ENCODE peak calls at places on chromosomes 3 and 15, in ten cellular contexts. One of them, this sample, is unnamed.

GRCh38 chr3:114644372-114644771 is 350.5 kb downstream of the TIGIT start:
- DNase-seq in nephron progenitor cell: no peak
- DNase-seq in heart right ventricle: no peak
- DNase-seq in cardiac fibroblast: no peak
- DNase-seq in foreskin fibroblast: no peak
- DNase-seq in esophagus squamous epithelium: no peak
- DNase-seq in prostate gland: no peak
- DNase-seq in OCI-LY7: no peak
- DNase-seq in stomach: no peak
- DNase-seq in cardiac muscle cell: no peak
- DNase-seq in this sample: no peak

GRCh38 chr3:171813897-171814460 is 3.7 kb upstream of the PLD1 start:
- DNase-seq in prostate gland: no peak
- DNase-seq in nephron progenitor cell: no peak
- DNase-seq in heart right ventricle: no peak
- DNase-seq in cardiac fibroblast: peak
- DNase-seq in cardiac muscle cell: no peak
- DNase-seq in foreskin fibroblast: no peak
- DNase-seq in OCI-LY7: peak
- DNase-seq in stomach: no peak
- DNase-seq in esophagus squamous epithelium: no peak
- DNase-seq in this sample: no peak

GRCh38 chr3:39137991-39138803 is 15.2 kb downstream of the CSRNP1 start:
- DNase-seq in cardiac muscle cell: no peak
- DNase-seq in esophagus squamous epithelium: no peak
- DNase-seq in foreskin fibroblast: no peak
- DNase-seq in prostate gland: no peak
- DNase-seq in heart right ventricle: no peak
- DNase-seq in stomach: no peak
- DNase-seq in cardiac fibroblast: no peak
- DNase-seq in nephron progenitor cell: no peak
- DNase-seq in OCI-LY7: no peak
- DNase-seq in this sample: no peak

GRCh38 chr15:52660192-52660591 is 19.0 kb downstream of the ATOSA start:
- DNase-seq in esophagus squamous epithelium: no peak
- DNase-seq in OCI-LY7: no peak
- DNase-seq in heart right ventricle: no peak
- DNase-seq in foreskin fibroblast: no peak
- DNase-seq in nephron progenitor cell: no peak
- DNase-seq in cardiac muscle cell: no peak
- DNase-seq in prostate gland: no peak
- DNase-seq in stomach: no peak
- DNase-seq in cardiac fibroblast: no peak
- DNase-seq in this sample: no peak

GRCh38 chr3:53822331-53822741 is 23.9 kb downstream of the CHDH start:
- DNase-seq in heart right ventricle: no peak
- DNase-seq in OCI-LY7: no peak
- DNase-seq in cardiac fibroblast: no peak
- DNase-seq in esophagus squamous epithelium: no peak
- DNase-seq in prostate gland: no peak
- DNase-seq in stomach: peak
- DNase-seq in foreskin fibroblast: no peak
- DNase-seq in cardiac muscle cell: no peak
- DNase-seq in nephron progenitor cell: no peak
- DNase-seq in this sample: no peak

GRCh38 chr3:136414476-136414875 is 164.3 kb downstream of the PCCB start:
- DNase-seq in heart right ventricle: no peak
- DNase-seq in cardiac fibroblast: peak
- DNase-seq in OCI-LY7: no peak
- DNase-seq in stomach: no peak
- DNase-seq in nephron progenitor cell: no peak
- DNase-seq in foreskin fibroblast: no peak
- DNase-seq in esophagus squamous epithelium: no peak
- DNase-seq in prostate gland: no peak
- DNase-seq in cardiac muscle cell: no peak
- DNase-seq in this sample: no peak

GRCh38 chr3:59189561-59190338 is 139.9 kb upstream of the CFAP20DC start:
- DNase-seq in nephron progenitor cell: no peak
- DNase-seq in prostate gland: no peak
- DNase-seq in esophagus squamous epithelium: no peak
- DNase-seq in stomach: no peak
- DNase-seq in cardiac muscle cell: no peak
- DNase-seq in foreskin fibroblast: no peak
- DNase-seq in OCI-LY7: no peak
- DNase-seq in cardiac fibroblast: no peak
- DNase-seq in heart right ventricle: no peak
- DNase-seq in this sample: no peak

GRCh38 chr15:71121442-71121841 is 6.2 kb downstream of the THSD4 start:
- DNase-seq in esophagus squamous epithelium: no peak
- DNase-seq in cardiac fibroblast: no peak
- DNase-seq in nephron progenitor cell: no peak
- DNase-seq in prostate gland: no peak
- DNase-seq in stomach: no peak
- DNase-seq in foreskin fibroblast: no peak
- DNase-seq in cardiac muscle cell: no peak
- DNase-seq in OCI-LY7: no peak
- DNase-seq in heart right ventricle: no peak
- DNase-seq in this sample: no peak

GRCh38 chr3:112020653-112021052 is 13.9 kb upstream of the TMPRSS7 start:
- DNase-seq in prostate gland: no peak
- DNase-seq in esophagus squamous epithelium: no peak
- DNase-seq in OCI-LY7: no peak
- DNase-seq in cardiac fibroblast: no peak
- DNase-seq in cardiac muscle cell: no peak
- DNase-seq in foreskin fibroblast: no peak
- DNase-seq in heart right ventricle: no peak
- DNase-seq in nephron progenitor cell: no peak
- DNase-seq in stomach: no peak
- DNase-seq in this sample: no peak

DNA sequence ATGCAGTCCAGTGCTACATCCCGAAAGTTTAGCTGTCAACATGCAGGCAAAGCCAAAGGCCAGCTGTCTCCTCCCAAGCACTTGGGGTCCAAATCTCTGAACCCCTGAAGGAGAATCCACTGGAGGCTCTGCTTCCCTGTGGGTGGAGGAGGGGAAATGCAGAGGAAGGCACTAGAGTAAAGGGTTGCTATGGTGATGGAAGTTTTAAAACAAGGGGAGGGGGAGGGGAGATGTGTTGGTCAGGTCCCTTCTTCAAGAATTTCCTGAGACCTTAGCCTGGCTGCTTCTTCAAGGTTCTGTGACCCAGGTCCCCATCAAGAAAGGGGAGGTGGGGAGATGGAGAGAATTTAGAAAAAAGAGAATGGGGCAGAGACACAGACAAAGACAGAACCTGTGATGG is 2.3 kb downstream of the CAMKV start:
- DNase-seq in stomach: no peak
- DNase-seq in nephron progenitor cell: no peak
- DNase-seq in esophagus squamous epithelium: no peak
- DNase-seq in heart right ventricle: no peak
- DNase-seq in foreskin fibroblast: no peak
- DNase-seq in prostate gland: no peak
- DNase-seq in cardiac fibroblast: no peak
- DNase-seq in cardiac muscle cell: no peak
- DNase-seq in OCI-LY7: no peak
- DNase-seq in this sample: no peak
- TF ChIP-seq CTCF in stomach: no peak
- TF ChIP-seq CTCF in nephron progenitor cell: no peak
- TF ChIP-seq CTCF in esophagus squamous epithelium: no peak
- TF ChIP-seq CTCF in heart right ventricle: no peak
- TF ChIP-seq CTCF in foreskin fibroblast: no peak
- TF ChIP-seq CTCF in prostate gland: no peak
- TF ChIP-seq CTCF in cardiac fibroblast: no peak
- TF ChIP-seq CTCF in cardiac muscle cell: no peak
- TF ChIP-seq CTCF in OCI-LY7: no peak
- TF ChIP-seq CTCF in this sample: no peak

GRCh38 chr3:134486577-134487041 is 752 bp downstream of the CEP63 start:
- DNase-seq in foreskin fibroblast: peak
- DNase-seq in esophagus squamous epithelium: no peak
- DNase-seq in cardiac fibroblast: peak
- DNase-seq in stomach: no peak
- DNase-seq in heart right ventricle: no peak
- DNase-seq in cardiac muscle cell: no peak
- DNase-seq in prostate gland: no peak
- DNase-seq in OCI-LY7: peak
- DNase-seq in nephron progenitor cell: no peak
- DNase-seq in this sample: no peak

GRCh38 chr3:134483195-134483890 is 2.4 kb downstream of the ANAPC13 start:
- DNase-seq in foreskin fibroblast: peak
- DNase-seq in OCI-LY7: no peak
- DNase-seq in stomach: no peak
- DNase-seq in cardiac fibroblast: peak
- DNase-seq in nephron progenitor cell: no peak
- DNase-seq in esophagus squamous epithelium: no peak
- DNase-seq in prostate gland: no peak
- DNase-seq in heart right ventricle: no peak
- DNase-seq in cardiac muscle cell: no peak
- DNase-seq in this sample: no peak

GRCh38 chr3:134487406-134487805 is 1.5 kb downstream of the CEP63 start:
- DNase-seq in esophagus squamous epithelium: no peak
- DNase-seq in prostate gland: no peak
- DNase-seq in cardiac muscle cell: no peak
- DNase-seq in nephron progenitor cell: no peak
- DNase-seq in OCI-LY7: peak
- DNase-seq in stomach: no peak
- DNase-seq in heart right ventricle: no peak
- DNase-seq in foreskin fibroblast: peak
- DNase-seq in cardiac fibroblast: no peak
- DNase-seq in this sample: no peak

GRCh38 chr3:134485075-134485536 is 679 bp downstream of the ANAPC13 start:
- DNase-seq in prostate gland: peak
- DNase-seq in foreskin fibroblast: peak
- DNase-seq in OCI-LY7: no peak
- DNase-seq in cardiac fibroblast: peak
- DNase-seq in nephron progenitor cell: no peak
- DNase-seq in heart right ventricle: no peak
- DNase-seq in esophagus squamous epithelium: no peak
- DNase-seq in stomach: no peak
- DNase-seq in cardiac muscle cell: no peak
- DNase-seq in this sample: no peak

DNA sequence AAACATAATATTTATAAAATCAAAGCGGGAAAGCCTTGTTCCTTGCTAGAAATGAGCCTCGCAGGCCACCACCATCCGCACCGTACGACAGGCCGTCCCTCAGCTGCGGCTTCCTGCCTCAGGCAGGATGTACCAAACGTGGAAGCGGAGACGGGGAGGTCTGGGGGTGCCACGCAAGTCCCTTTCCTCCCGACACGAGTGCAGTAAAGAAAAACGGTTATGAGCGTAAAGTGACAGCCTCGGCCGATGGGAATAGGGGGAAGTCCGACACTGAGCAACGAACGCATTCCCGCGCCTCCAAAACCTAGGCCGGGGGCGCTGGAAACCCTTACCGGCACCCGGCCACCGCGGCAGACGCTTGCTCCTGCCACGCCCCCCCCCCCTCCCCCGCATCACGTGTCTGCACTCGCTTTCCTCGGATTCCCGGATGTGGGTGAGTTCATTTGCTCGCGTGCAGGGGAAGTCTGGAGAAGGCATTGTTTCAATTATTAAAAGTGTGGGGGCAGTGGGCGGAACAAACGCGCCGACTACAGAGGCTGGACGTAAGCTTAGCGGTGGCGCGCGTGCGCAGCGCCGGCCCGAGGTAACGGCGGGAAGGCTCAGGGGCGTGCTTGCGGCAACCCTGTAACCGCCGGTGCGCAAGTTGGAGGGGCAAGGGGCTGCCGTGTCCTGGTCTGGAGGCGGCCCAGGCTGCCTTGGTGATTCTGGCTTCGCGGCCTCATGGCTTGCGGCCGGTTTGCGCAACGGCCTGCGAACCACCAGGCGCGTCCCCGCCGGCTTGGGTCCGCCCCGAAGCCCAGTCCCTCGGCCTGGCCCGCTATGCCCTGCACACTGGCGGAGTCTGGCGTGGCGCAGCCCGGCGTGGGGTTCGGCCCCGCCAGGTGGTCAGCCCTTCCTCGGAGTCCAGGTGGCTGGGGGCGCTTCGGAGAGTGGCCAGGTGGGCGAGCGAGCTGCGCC is at the start of the genes ANAPC13 and CEP63:
- DNase-seq in heart right ventricle: peak
- DNase-seq in prostate gland: peak
- DNase-seq in stomach: peak
- DNase-seq in esophagus squamous epithelium: peak
- DNase-seq in foreskin fibroblast: peak
- DNase-seq in nephron progenitor cell: peak
- DNase-seq in cardiac muscle cell: peak
- DNase-seq in cardiac fibroblast: peak
- DNase-seq in OCI-LY7: peak
- DNase-seq in this sample: peak
- TF ChIP-seq CTCF in heart right ventricle: no peak
- TF ChIP-seq CTCF in prostate gland: peak
- TF ChIP-seq CTCF in stomach: no peak
- TF ChIP-seq CTCF in esophagus squamous epithelium: peak
- TF ChIP-seq CTCF in foreskin fibroblast: no peak
- TF ChIP-seq CTCF in nephron progenitor cell: no peak
- TF ChIP-seq CTCF in cardiac muscle cell: no peak
- TF ChIP-seq CTCF in cardiac fibroblast: no peak
- TF ChIP-seq CTCF in OCI-LY7: no peak
- TF ChIP-seq CTCF in this sample: no peak

DNA sequence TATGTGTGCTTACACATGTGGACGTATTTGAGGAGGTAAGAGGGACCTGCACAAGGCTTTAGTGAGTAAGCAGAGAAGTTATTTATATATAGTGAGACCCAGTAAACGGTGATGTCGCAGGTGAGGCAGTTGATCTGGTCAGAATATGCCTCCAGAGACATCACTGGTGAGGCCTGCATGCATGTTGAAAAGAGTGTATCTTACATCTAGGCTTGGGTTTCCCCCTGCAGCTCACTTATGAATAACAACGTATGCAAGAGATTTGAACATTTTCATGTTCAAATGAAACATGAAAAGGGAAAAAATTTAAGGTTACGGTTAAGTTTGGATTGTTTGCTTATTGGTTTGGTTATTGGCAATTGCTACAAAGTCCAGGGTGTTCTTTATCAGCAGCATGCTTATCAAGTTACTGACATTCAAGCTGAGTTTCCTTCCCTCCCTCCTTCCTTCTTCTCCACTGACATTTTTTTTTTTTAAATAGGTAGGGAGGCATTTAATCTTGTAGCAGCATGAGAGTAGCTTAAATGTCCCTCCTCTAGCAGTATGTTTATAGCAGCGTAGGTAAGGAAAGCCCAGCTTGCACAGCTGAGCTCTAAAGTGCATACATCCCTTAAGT is 123.2 kb downstream of the IGF1R start:
- DNase-seq in foreskin fibroblast: no peak
- DNase-seq in OCI-LY7: no peak
- DNase-seq in cardiac fibroblast: no peak
- DNase-seq in esophagus squamous epithelium: no peak
- DNase-seq in heart right ventricle: no peak
- DNase-seq in nephron progenitor cell: no peak
- DNase-seq in cardiac muscle cell: no peak
- DNase-seq in stomach: no peak
- DNase-seq in prostate gland: no peak
- DNase-seq in this sample: no peak
- TF ChIP-seq CTCF in foreskin fibroblast: no peak
- TF ChIP-seq CTCF in OCI-LY7: no peak
- TF ChIP-seq CTCF in cardiac fibroblast: no peak
- TF ChIP-seq CTCF in esophagus squamous epithelium: no peak
- TF ChIP-seq CTCF in heart right ventricle: no peak
- TF ChIP-seq CTCF in nephron progenitor cell: no peak
- TF ChIP-seq CTCF in cardiac muscle cell: no peak
- TF ChIP-seq CTCF in stomach: no peak
- TF ChIP-seq CTCF in prostate gland: no peak
- TF ChIP-seq CTCF in this sample: no peak

GRCh38 chr15:28096720-28097431 is 2.2 kb downstream of the OCA2 start:
- DNase-seq in cardiac fibroblast: no peak
- DNase-seq in nephron progenitor cell: peak
- DNase-seq in cardiac muscle cell: peak
- DNase-seq in prostate gland: no peak
- DNase-seq in OCI-LY7: no peak
- DNase-seq in stomach: no peak
- DNase-seq in esophagus squamous epithelium: no peak
- DNase-seq in foreskin fibroblast: peak
- DNase-seq in heart right ventricle: no peak
- DNase-seq in this sample: no peak
- TF ChIP-seq CTCF in cardiac fibroblast: no peak
- TF ChIP-seq CTCF in nephron progenitor cell: no peak
- TF ChIP-seq CTCF in cardiac muscle cell: no peak
- TF ChIP-seq CTCF in prostate gland: no peak
- TF ChIP-seq CTCF in OCI-LY7: no peak
- TF ChIP-seq CTCF in stomach: no peak
- TF ChIP-seq CTCF in esophagus squamous epithelium: no peak
- TF ChIP-seq CTCF in foreskin fibroblast: no peak
- TF ChIP-seq CTCF in heart right ventricle: no peak
- TF ChIP-seq CTCF in this sample: no peak

This sample was measured in endothelial cell.